ENCODE peak calls at places on chromosomes 1 and 21, in eight cellular contexts. D is left lung, V is hepatocyte, P is stomach, B is heart left ventricle, W is suprapubic skin, X is AG04450, Q is caudate nucleus. G is an unnamed sample.

GRCh38 chr1:7549693-7550161 is 221.4 kb upstream of the VAMP3 start:
- DNase-seq in D (peak), V (no peak), P (no peak), B (no peak), W (no peak), X (no peak), Q (no peak), G (no peak)

GRCh38 chr1:192580351-192580962 is 4.9 kb downstream of the RGS1 start:
- DNase-seq in D (no peak), V (peak), P (no peak), B (no peak), W (no peak), X (no peak), Q (no peak), G (peak)

GRCh38 chr1:204406621-204407020 is 5.0 kb downstream of the PPP1R15B start:
- DNase-seq in D (no peak), V (no peak), P (no peak), B (no peak), W (no peak), X (no peak), Q (no peak), G (no peak)

GRCh38 chr1:15678578-15678977 is 5.5 kb upstream of the PLEKHM2 start:
- DNase-seq in D (no peak), V (peak), P (no peak), B (no peak), W (no peak), X (peak), Q (no peak), G (peak)

GRCh38 chr1:58308206-58308605 is 238.3 kb downstream of the OMA1 start:
- DNase-seq in D (no peak), V (no peak), P (no peak), B (no peak), W (no peak), X (no peak), Q (no peak), G (peak)

GRCh38 chr1:115189814-115190541 is 100.7 kb upstream of the TSPAN2 start:
- DNase-seq in D (no peak), V (peak), P (no peak), B (no peak), W (no peak), X (peak), Q (no peak), G (no peak)

GRCh38 chr1:43274804-43275180 is 5.0 kb downstream of the TMEM125 start:
- DNase-seq in D (no peak), V (no peak), P (no peak), B (no peak), W (peak), X (no peak), Q (no peak), G (peak)

GRCh38 chr1:49339043-49339442 is 562.4 kb upstream of the BEND5 start:
- DNase-seq in D (no peak), V (no peak), P (no peak), B (no peak), W (no peak), X (no peak), Q (no peak), G (no peak)

GRCh38 chr1:235253219-235253640 is 74.7 kb downstream of the ARID4B start:
- DNase-seq in D (peak), V (peak), P (peak), B (peak), W (peak), X (peak), Q (peak), G (peak)

GRCh38 chr1:147809236-147809635 is 48.8 kb upstream of the GJA5 start:
- DNase-seq in D (no peak), V (no peak), P (no peak), B (no peak), W (no peak), X (no peak), Q (no peak), G (peak)

GRCh38 chr1:107263291-107263790 is 122.5 kb downstream of the NTNG1 start:
- DNase-seq in D (no peak), V (no peak), P (no peak), B (no peak), W (no peak), X (no peak), Q (no peak), G (no peak)

GRCh38 chr1:196890668-196891067 is 2.8 kb downstream of the CFHR4 start:
- DNase-seq in D (no peak), V (no peak), P (no peak), B (no peak), W (no peak), X (no peak), Q (no peak), G (no peak)

GRCh38 chr1:56073614-56074356 is 505.6 kb downstream of the PLPP3 start:
- DNase-seq in D (no peak), V (peak), P (peak), B (peak), W (peak), X (peak), Q (no peak), G (no peak)

GRCh38 chr1:223227031-223227430 is 84.0 kb upstream of the TLR5 start:
- DNase-seq in D (no peak), V (no peak), P (no peak), B (no peak), W (no peak), X (no peak), Q (no peak), G (no peak)

GRCh38 chr1:183444243-183444642 is 26.1 kb upstream of the NMNAT2 start:
- DNase-seq in D (no peak), V (no peak), P (no peak), B (no peak), W (no peak), X (no peak), Q (no peak), G (no peak)

GRCh38 chr1:207454046-207454964 is at the start of gene CR2:
- DNase-seq in D (peak), V (peak), P (peak), B (peak), W (no peak), X (no peak), Q (no peak), G (peak)

GRCh38 chr1:199399996-199400714 is 627.4 kb upstream of the NR5A2 start:
- DNase-seq in D (no peak), V (no peak), P (no peak), B (no peak), W (no peak), X (no peak), Q (no peak), G (no peak)

GRCh38 chr1:207024202-207025143 is 8.1 kb downstream of the C1orf116 start:
- DNase-seq in D (peak), V (peak), P (peak), B (no peak), W (no peak), X (no peak), Q (no peak), G (no peak)

GRCh38 chr21:35825370-35825769 is 235.0 kb downstream of the SETD4 start:
- DNase-seq in D (no peak), V (no peak), P (no peak), B (no peak), W (no peak), X (no peak), Q (no peak), G (no peak)

GRCh38 chr1:54851406-54851805 is 35.6 kb downstream of the DHCR24 start:
- DNase-seq in D (no peak), V (no peak), P (no peak), B (no peak), W (peak), X (no peak), Q (no peak), G (peak)

GRCh38 chr1:156781585-156782186 is 14.4 kb downstream of the PRCC start:
- DNase-seq in D (no peak), V (no peak), P (no peak), B (no peak), W (no peak), X (no peak), Q (no peak), G (no peak)

GRCh38 chr1:209505044-209505443 is 78.5 kb upstream of the CAMK1G start:
- DNase-seq in D (no peak), V (no peak), P (no peak), B (no peak), W (no peak), X (no peak), Q (no peak), G (no peak)

GRCh38 chr1:117093091-117093534 is 28.4 kb downstream of the TRIM45 start:
- DNase-seq in D (no peak), V (peak), P (peak), B (no peak), W (no peak), X (peak), Q (no peak), G (peak)
- H3K27ac ChIP-seq in D (peak), V (peak), P (peak), B (no peak), W (peak), X (peak), Q (peak), G (peak)

GRCh38 chr1:67814121-67814772 is 19.0 kb downstream of the GNG12 start:
- DNase-seq in D (no peak), V (no peak), P (no peak), B (no peak), W (no peak), X (no peak), Q (no peak), G (no peak)
- H3K27ac ChIP-seq in D (peak), V (peak), P (peak), B (peak), W (peak), X (no peak), Q (no peak), G (no peak)

GRCh38 chr1:12181568-12181967 is 14.8 kb downstream of the TNFRSF1B start:
- DNase-seq in D (no peak), V (no peak), P (no peak), B (no peak), W (no peak), X (no peak), Q (no peak), G (no peak)
- H3K27ac ChIP-seq in D (no peak), V (no peak), P (peak), B (peak), W (peak), X (no peak), Q (peak), G (no peak)

GRCh38 chr1:201748331-201748730 is 80.6 kb upstream of the IPO9 start:
- DNase-seq in D (no peak), V (no peak), P (no peak), B (no peak), W (no peak), X (peak), Q (no peak), G (peak)

GRCh38 chr1:201751872-201752271 is 77.1 kb upstream of the IPO9 start:
- DNase-seq in D (no peak), V (peak), P (no peak), B (no peak), W (no peak), X (no peak), Q (no peak), G (no peak)

GRCh38 chr1:201750120-201750519 is 78.8 kb upstream of the IPO9 start:
- DNase-seq in D (no peak), V (no peak), P (no peak), B (no peak), W (no peak), X (no peak), Q (no peak), G (no peak)

GRCh38 chr1:201750934-201751333 is 78.0 kb upstream of the IPO9 start:
- DNase-seq in D (no peak), V (no peak), P (no peak), B (no peak), W (no peak), X (no peak), Q (no peak), G (no peak)

DNA sequence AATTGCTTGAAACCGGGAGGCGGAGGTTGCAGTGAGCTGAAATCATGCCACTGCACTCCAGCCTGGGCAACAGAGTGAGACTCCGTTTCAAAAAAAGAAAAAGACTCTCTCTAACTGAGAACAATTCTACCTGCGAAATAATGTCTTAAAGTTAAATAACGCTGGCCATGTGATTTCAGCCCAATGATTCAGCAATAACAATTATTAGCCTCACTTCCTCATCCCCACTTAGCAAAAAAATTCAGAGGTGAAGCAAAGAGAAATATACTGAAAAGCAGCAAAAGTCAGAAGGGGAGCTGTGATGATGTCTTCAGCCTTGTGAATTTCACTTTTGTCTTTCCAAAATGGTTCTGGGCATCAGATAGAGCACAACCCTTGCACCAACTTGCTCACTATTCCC is 79.9 kb upstream of the IPO9 start:
- DNase-seq in D (no peak), V (no peak), P (no peak), B (no peak), W (no peak), X (no peak), Q (no peak), G (no peak)
- H3K27ac ChIP-seq in D (no peak), V (no peak), P (no peak), B (peak), W (no peak), X (peak), Q (no peak), G (no peak)

GRCh38 chr1:44592208-44593145 is 81.8 kb downstream of the TMEM53 start:
- DNase-seq in D (no peak), V (no peak), P (no peak), B (no peak), W (no peak), X (no peak), Q (peak), G (peak)
- H3K27ac ChIP-seq in D (no peak), V (no peak), P (no peak), B (no peak), W (no peak), X (no peak), Q (peak), G (no peak)

GRCh38 chr1:39647247-39647646 is 7.8 kb upstream of the HEYL start:
- DNase-seq in D (no peak), V (no peak), P (no peak), B (no peak), W (no peak), X (no peak), Q (no peak), G (no peak)
- H3K27ac ChIP-seq in D (no peak), V (peak), P (peak), B (peak), W (peak), X (no peak), Q (peak), G (no peak)

DNA sequence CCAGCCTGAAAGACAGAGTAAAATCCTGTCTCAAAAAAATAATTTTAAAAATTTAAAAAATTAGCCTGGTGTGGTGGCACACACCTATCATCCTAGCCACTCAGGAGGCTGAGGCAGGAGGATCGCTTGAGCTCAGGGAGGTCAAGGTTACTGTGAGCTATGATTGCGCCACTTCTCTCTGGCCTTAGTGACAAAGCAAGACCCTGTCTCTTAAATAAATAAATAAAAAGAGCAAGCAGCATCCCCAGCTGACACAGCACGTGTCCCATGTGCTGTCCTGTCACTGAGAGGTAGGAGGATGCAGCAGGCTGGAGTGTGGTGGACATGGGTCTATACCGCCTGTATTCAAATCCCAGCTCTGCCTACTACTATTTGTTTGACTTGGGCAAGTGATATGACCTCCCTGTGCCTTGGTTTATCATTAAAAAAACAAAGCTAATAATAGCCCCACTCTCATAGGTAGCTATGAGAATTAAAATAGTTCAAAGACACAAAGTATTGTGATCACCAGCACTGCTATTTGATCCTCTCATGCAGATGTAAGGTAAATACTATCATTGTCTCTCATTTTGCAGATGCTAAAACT is 22.2 kb upstream of the ECE1 start:
- DNase-seq in D (no peak), V (no peak), P (no peak), B (no peak), W (no peak), X (no peak), Q (no peak), G (no peak)
- H3K27ac ChIP-seq in D (no peak), V (no peak), P (peak), B (no peak), W (no peak), X (no peak), Q (no peak), G (peak)

GRCh38 chr1:23126200-23126599 is 42.5 kb downstream of the LUZP1 start:
- DNase-seq in D (no peak), V (no peak), P (no peak), B (no peak), W (no peak), X (no peak), Q (no peak), G (no peak)
- H3K27ac ChIP-seq in D (no peak), V (no peak), P (no peak), B (no peak), W (no peak), X (no peak), Q (no peak), G (no peak)

GRCh38 chr1:170155055-170155454 is 9.3 kb downstream of the NTMT2 start:
- DNase-seq in D (no peak), V (no peak), P (no peak), B (no peak), W (no peak), X (no peak), Q (no peak), G (no peak)
- H3K27ac ChIP-seq in D (no peak), V (no peak), P (no peak), B (no peak), W (no peak), X (no peak), Q (no peak), G (no peak)

DNA sequence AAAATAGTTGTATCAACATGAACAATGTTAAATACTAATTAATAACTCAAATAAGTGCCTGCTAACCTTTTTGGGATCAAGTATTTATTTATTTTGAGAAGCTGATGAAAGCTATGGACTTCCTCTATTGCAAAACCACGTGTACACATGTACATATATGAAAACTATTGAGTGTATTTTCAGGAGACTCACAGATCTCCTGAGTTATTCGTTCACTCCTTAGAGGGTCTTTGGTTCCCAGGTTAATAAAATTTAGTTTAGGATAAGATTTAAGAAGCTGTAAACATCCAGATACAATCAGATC is 130.5 kb downstream of the DISC1 start:
- DNase-seq in D (no peak), V (no peak), P (no peak), B (no peak), W (no peak), X (no peak), Q (no peak), G (no peak)
- H3K27ac ChIP-seq in D (no peak), V (no peak), P (no peak), B (no peak), W (no peak), X (no peak), Q (no peak), G (no peak)